ENCODE peak calls at places on chromosomes 12 and 14, in nine cellular contexts. E is kidney tubule cell; K is erythroblast; X is NCI-H524; S is stimulated activated CD8-positive, alpha-beta memory T cell treated with anti-CD3 and anti-CD28 coated beads, Interleukin-4, amount 100 ng/mL, for 4 hours; V is lung microvascular endothelial cell; P is CD8-positive, alpha-beta memory T cell; I is left ventricle myocardium inferior; G is memory B cell. Z is an unnamed sample.

GRCh38 chr14:103228076-103228806 is 105.0 kb downstream of the TNFAIP2 start:
- DNase-seq in E (no peak), K (no peak), X (no peak), S (no peak), V (no peak), P (no peak), I (no peak), G (no peak), Z (no peak)

GRCh38 chr14:100679707-100680438 is 46.8 kb upstream of the DLK1 start:
- DNase-seq in E (peak), K (no peak), X (no peak), S (no peak), V (peak), P (no peak), I (peak), G (no peak), Z (no peak)

GRCh38 chr14:69351385-69351784 is 46.7 kb downstream of the ERH start:
- DNase-seq in E (no peak), K (no peak), X (no peak), S (no peak), V (no peak), P (no peak), I (no peak), G (no peak), Z (no peak)

GRCh38 chr12:122052285-122052684 is 26.3 kb upstream of the MLXIP start:
- DNase-seq in E (no peak), K (no peak), X (no peak), S (no peak), V (no peak), P (no peak), I (no peak), G (no peak), Z (no peak)

GRCh38 chr14:67574806-67575205 is 25.3 kb downstream of the PIGH start:
- DNase-seq in E (no peak), K (no peak), X (no peak), S (no peak), V (no peak), P (no peak), I (no peak), G (no peak), Z (no peak)

GRCh38 chr12:39617887-39618286 is 1.7 kb downstream of the ABCD2 start:
- DNase-seq in E (no peak), K (no peak), X (peak), S (no peak), V (no peak), P (no peak), I (no peak), G (no peak), Z (no peak)

GRCh38 chr12:102948941-102949352 is 8.5 kb upstream of the ASCL1 start:
- DNase-seq in E (peak), K (peak), X (peak), S (peak), V (peak), P (peak), I (peak), G (peak), Z (peak)

GRCh38 chr14:29645117-29645516 is 282.5 kb downstream of the PRKD1 start:
- DNase-seq in E (no peak), K (peak), X (no peak), S (no peak), V (peak), P (no peak), I (no peak), G (no peak), Z (no peak)

GRCh38 chr12:98592825-98593322 is 612 bp upstream of the SLC25A3 start:
- DNase-seq in E (no peak), K (peak), X (no peak), S (no peak), V (peak), P (no peak), I (no peak), G (no peak), Z (no peak)

GRCh38 chr12:112190626-112191025 is 65.3 kb downstream of the TRAFD1 start:
- DNase-seq in E (no peak), K (no peak), X (no peak), S (no peak), V (no peak), P (no peak), I (no peak), G (no peak), Z (no peak)

GRCh38 chr12:76144253-76144564 is 59.7 kb upstream of the NAP1L1 start:
- DNase-seq in E (peak), K (peak), X (no peak), S (peak), V (peak), P (peak), I (no peak), G (no peak), Z (no peak)

GRCh38 chr12:122519418-122519817 is 7.3 kb downstream of the RSRC2 start:
- DNase-seq in E (no peak), K (no peak), X (no peak), S (no peak), V (no peak), P (no peak), I (no peak), G (no peak), Z (no peak)

Z was measured in DMS 273 treated with DMSO at 0.1 percent for 48 hours.